ENCODE peak calls at places on chromosomes 16 and 17, in seven cellular contexts. R, Z, N, V, C, Y and X are unnamed samples.

GRCh38 chr16:79088971-79089370 is 511.6 kb downstream of the MAF start:
- DNase-seq in R (no peak), Z (no peak), N (no peak), V (no peak), C (no peak), Y (no peak), X (no peak)

GRCh38 chr16:4613636-4614570 is 785 bp downstream of the UBALD1 start:
- DNase-seq in R (peak), Z (peak), N (no peak), V (no peak), C (peak), Y (no peak), X (no peak)

GRCh38 chr16:49567940-49568339 is 194.3 kb downstream of the C16orf78 start:
- DNase-seq in R (no peak), Z (no peak), N (no peak), V (no peak), C (no peak), Y (no peak), X (no peak)

GRCh38 chr17:50908860-50909764 is 43.0 kb upstream of the TOB1 start:
- DNase-seq in R (peak), Z (peak), N (peak), V (no peak), C (no peak), Y (no peak), X (no peak)

GRCh38 chr16:56732832-56733231 is 2.9 kb downstream of the NUP93 start:
- DNase-seq in R (no peak), Z (no peak), N (no peak), V (no peak), C (no peak), Y (no peak), X (no peak)

GRCh38 chr17:7579839-7580630 is 597 bp downstream of the CD68 start:
- DNase-seq in R (no peak), Z (no peak), N (no peak), V (no peak), C (no peak), Y (no peak), X (no peak)

GRCh38 chr17:76461765-76462555 is 5.4 kb upstream of the AANAT start:
- DNase-seq in R (no peak), Z (no peak), N (no peak), V (no peak), C (no peak), Y (no peak), X (no peak)

GRCh38 chr17:1147664-1148063 is 32.1 kb downstream of the ABR start:
- DNase-seq in R (no peak), Z (peak), N (peak), V (no peak), C (peak), Y (peak), X (peak)

GRCh38 chr17:58970966-58971575 is 135.6 kb downstream of the TRIM37 start:
- DNase-seq in R (no peak), Z (no peak), N (no peak), V (no peak), C (no peak), Y (no peak), X (no peak)

GRCh38 chr16:73949574-73950348 is 346.9 kb upstream of the PSMD7 start:
- DNase-seq in R (no peak), Z (peak), N (peak), V (no peak), C (no peak), Y (no peak), X (peak)

GRCh38 chr16:75105306-75106061 is 11.1 kb downstream of the LDHD start:
- DNase-seq in R (no peak), Z (no peak), N (peak), V (no peak), C (no peak), Y (no peak), X (no peak)

GRCh38 chr16:57537596-57538234 is 1.3 kb upstream of the CCDC102A start:
- DNase-seq in R (peak), Z (no peak), N (no peak), V (peak), C (no peak), Y (no peak), X (no peak)

GRCh38 chr16:25481636-25482035 is 210.1 kb upstream of the HS3ST4 start:
- DNase-seq in R (no peak), Z (peak), N (no peak), V (no peak), C (no peak), Y (no peak), X (no peak)

GRCh38 chr16:6206080-6206479 is 1108.5 kb upstream of the EEF2KMT start:
- DNase-seq in R (no peak), Z (no peak), N (no peak), V (no peak), C (no peak), Y (no peak), X (no peak)

GRCh38 chr17:17836818-17837379 is at the start of gene SREBF1:
- DNase-seq in R (peak), Z (peak), N (no peak), V (no peak), C (no peak), Y (peak), X (no peak)

GRCh38 chr17:76262732-76263344 is 2.3 kb upstream of the UBALD2 start:
- DNase-seq in R (no peak), Z (peak), N (peak), V (no peak), C (no peak), Y (no peak), X (no peak)

GRCh38 chr16:77834600-77834963 is 46.2 kb downstream of the VAT1L start:
- DNase-seq in R (no peak), Z (peak), N (no peak), V (no peak), C (peak), Y (no peak), X (no peak)

GRCh38 chr17:17071531-17072360 is 29.5 kb downstream of the MPRIP start:
- DNase-seq in R (peak), Z (peak), N (no peak), V (peak), C (peak), Y (no peak), X (no peak)

GRCh38 chr16:84348386-84348785 is 20.0 kb upstream of the ATP2C2 start:
- DNase-seq in R (peak), Z (no peak), N (no peak), V (no peak), C (no peak), Y (no peak), X (no peak)

GRCh38 chr17:69462010-69462409 is 47.5 kb downstream of the MAP2K6 start:
- DNase-seq in R (no peak), Z (no peak), N (no peak), V (no peak), C (no peak), Y (no peak), X (no peak)

GRCh38 chr16:68490829-68491575 is 42.7 kb upstream of the SMPD3 start:
- DNase-seq in R (peak), Z (peak), N (peak), V (no peak), C (peak), Y (no peak), X (peak)

GRCh38 chr17:40101367-40102210 is 1.2 kb upstream of the NR1D1 start:
- DNase-seq in R (no peak), Z (no peak), N (no peak), V (no peak), C (no peak), Y (no peak), X (no peak)

GRCh38 chr17:40457369-40457768 is 14.1 kb downstream of the IGFBP4 start:
- DNase-seq in R (no peak), Z (no peak), N (no peak), V (no peak), C (no peak), Y (no peak), X (no peak)

GRCh38 chr17:71821512-71821911 is 299.3 kb upstream of the SOX9 start:
- DNase-seq in R (no peak), Z (no peak), N (no peak), V (no peak), C (no peak), Y (no peak), X (no peak)

GRCh38 chr17:9905078-9905415 is at the start of gene RCVRN:
- DNase-seq in R (no peak), Z (no peak), N (no peak), V (no peak), C (no peak), Y (no peak), X (no peak)

GRCh38 chr16:30659507-30660423 is 1.5 kb downstream of the FBRS start:
- DNase-seq in R (peak), Z (peak), N (no peak), V (peak), C (no peak), Y (no peak), X (no peak)

GRCh38 chr16:19698480-19699465 is 19.3 kb downstream of the KNOP1 start:
- DNase-seq in R (peak), Z (peak), N (no peak), V (no peak), C (peak), Y (no peak), X (no peak)

GRCh38 chr16:75584108-75584507 is 17.9 kb downstream of the GABARAPL2 start:
- DNase-seq in R (no peak), Z (no peak), N (no peak), V (no peak), C (no peak), Y (no peak), X (no peak)

GRCh38 chr17:8162997-8163977 is 539 bp upstream of the VAMP2 start:
- DNase-seq in R (peak), Z (no peak), N (no peak), V (no peak), C (no peak), Y (no peak), X (no peak)

GRCh38 chr17:30234954-30235353 is 543 bp downstream of the SLC6A4 start:
- DNase-seq in R (no peak), Z (no peak), N (no peak), V (peak), C (no peak), Y (peak), X (no peak)

GRCh38 chr16:71645450-71645849 is 19.5 kb downstream of the MARVELD3 start:
- DNase-seq in R (no peak), Z (peak), N (no peak), V (no peak), C (peak), Y (peak), X (no peak)

GRCh38 chr17:7011942-7012254 is 526 bp upstream of the RNASEK start:
- DNase-seq in R (no peak), Z (no peak), N (no peak), V (no peak), C (no peak), Y (no peak), X (no peak)

GRCh38 chr16:4850211-4850610 is 2.9 kb downstream of the UBN1 start:
- DNase-seq in R (no peak), Z (no peak), N (no peak), V (no peak), C (peak), Y (no peak), X (no peak)

GRCh38 chr17:29005936-29006438 is at the start of gene SEZ6:
- DNase-seq in R (peak), Z (peak), N (peak), V (no peak), C (peak), Y (peak), X (no peak)

GRCh38 chr17:36553459-36553858 is 8.7 kb downstream of the GGNBP2 start:
- DNase-seq in R (no peak), Z (no peak), N (no peak), V (no peak), C (no peak), Y (no peak), X (no peak)

GRCh38 chr16:72969146-72969545 is 78.8 kb downstream of the ZFHX3 start:
- DNase-seq in R (no peak), Z (no peak), N (no peak), V (no peak), C (no peak), Y (no peak), X (no peak)

GRCh38 chr16:17434006-17434405 is 36.8 kb downstream of the XYLT1 start:
- DNase-seq in R (no peak), Z (no peak), N (no peak), V (no peak), C (no peak), Y (no peak), X (no peak)

GRCh38 chr17:14489986-14490385 is 189.1 kb downstream of the HS3ST3B1 start:
- DNase-seq in R (no peak), Z (no peak), N (no peak), V (no peak), C (no peak), Y (no peak), X (no peak)